ENCODE peak calls at places on chromosomes 6 and 20, in four cellular contexts. N is fibroblast of villous mesenchyme, G is astrocyte of the spinal cord, R is stomach. T is an unnamed sample.

GRCh38 chr20:60092729-60093128 is 134.5 kb downstream of the CDH26 start:
- DNase-seq in N (no peak), G (no peak), R (no peak), T (no peak)

GRCh38 chr20:10093087-10093591 is 58.4 kb downstream of the ANKEF1 start:
- DNase-seq in R (no peak), N (peak), G (peak), T (no peak)

GRCh38 chr6:73521351-73522254 is 771 bp upstream of the EEF1A1 start:
- DNase-seq in N (peak), R (no peak), G (peak), T (peak)

GRCh38 chr6:46983007-46983411 is 59.1 kb downstream of the ADGRF1 start:
- DNase-seq in N (peak), R (no peak), G (peak), T (no peak)

GRCh38 chr6:152634773-152635172 is 2.4 kb downstream of the SYNE1 start:
- DNase-seq in N (no peak), G (no peak), R (no peak), T (peak)

GRCh38 chr20:4154958-4155411 is 139.6 kb upstream of the RNF24 start:
- DNase-seq in R (peak), G (no peak), N (no peak), T (no peak)

GRCh38 chr20:44642203-44643153 is 9.0 kb downstream of the ADA start:
- DNase-seq in R (peak), N (peak), G (peak), T (peak)

GRCh38 chr6:110949679-110950285 is 8.7 kb upstream of the GTF3C6 start:
- DNase-seq in R (no peak), G (peak), N (peak), T (no peak)

GRCh38 chr20:47370214-47370613 is 13.7 kb upstream of the ZMYND8 start:
- DNase-seq in G (no peak), R (no peak), N (no peak), T (no peak)

GRCh38 chr6:160430741-160431140 is 82.6 kb downstream of the SLC22A3 start:
- DNase-seq in R (no peak), N (peak), G (no peak), T (no peak)

GRCh38 chr6:148183776-148184175 is 158.9 kb upstream of the SASH1 start:
- DNase-seq in N (no peak), G (no peak), R (no peak), T (no peak)

DNA sequence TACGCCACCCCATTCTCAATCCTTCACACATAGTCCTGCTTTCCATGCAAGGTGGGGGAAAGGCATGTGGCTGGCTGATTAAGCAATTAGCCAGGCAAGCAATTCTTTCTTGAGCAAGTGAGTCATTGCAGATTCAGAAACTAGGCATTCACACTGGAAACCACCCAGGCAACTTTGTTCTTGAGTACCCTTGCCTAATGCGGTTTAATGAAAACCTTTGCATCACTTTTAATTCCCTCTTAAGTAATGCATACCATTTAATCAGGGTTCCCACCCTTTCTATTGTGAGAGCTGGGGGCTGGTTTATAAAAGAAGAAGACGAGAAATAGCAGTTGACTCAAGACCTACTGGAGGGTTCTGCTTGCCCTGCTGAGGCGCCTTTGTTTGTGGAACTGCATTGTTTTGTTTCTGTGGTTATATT is 49.0 kb upstream of the TSHZ2 start:
- DNase-seq in R (no peak), N (peak), G (peak), T (no peak)
- TF ChIP-seq CTCF in R (no peak), N (no peak), G (no peak), T (no peak)

DNA sequence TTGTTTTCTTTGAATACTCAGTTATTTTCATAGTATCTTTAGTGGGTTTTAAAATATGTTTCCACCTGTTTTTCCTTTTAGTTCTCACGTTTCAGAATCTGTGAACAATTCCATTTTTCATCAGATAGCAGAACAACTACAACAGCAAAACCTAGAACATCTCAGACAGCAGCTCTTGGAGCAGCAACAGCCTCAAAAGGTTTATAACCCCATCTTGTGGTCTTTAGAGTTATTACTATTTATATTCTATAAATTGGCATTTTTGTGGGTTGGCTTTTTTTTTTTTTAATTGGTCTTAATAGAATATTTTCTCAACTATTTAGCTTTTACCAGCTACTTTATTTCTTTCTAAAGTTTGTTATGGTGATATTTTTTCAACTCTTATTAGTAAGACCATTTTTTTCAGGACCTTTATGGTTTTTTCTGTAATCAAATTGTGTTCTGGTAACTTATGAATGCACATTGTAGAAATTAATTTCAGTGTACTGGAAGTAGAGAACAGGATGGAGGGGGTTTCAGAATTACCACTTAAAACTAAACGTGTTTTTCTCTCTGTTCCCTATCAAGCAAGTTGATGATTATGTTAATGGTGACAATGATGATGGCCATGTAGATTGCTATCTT is 72.2 kb downstream of the SCAF8 start:
- DNase-seq in N (peak), G (peak), R (no peak), T (no peak)
- TF ChIP-seq CTCF in N (peak), G (peak), R (peak), T (peak)

GRCh38 chr6:24004659-24005058 is 121.4 kb upstream of the NRSN1 start:
- DNase-seq in N (no peak), G (no peak), R (no peak), T (no peak)
- TF ChIP-seq CTCF in N (no peak), G (no peak), R (no peak), T (no peak)

DNA sequence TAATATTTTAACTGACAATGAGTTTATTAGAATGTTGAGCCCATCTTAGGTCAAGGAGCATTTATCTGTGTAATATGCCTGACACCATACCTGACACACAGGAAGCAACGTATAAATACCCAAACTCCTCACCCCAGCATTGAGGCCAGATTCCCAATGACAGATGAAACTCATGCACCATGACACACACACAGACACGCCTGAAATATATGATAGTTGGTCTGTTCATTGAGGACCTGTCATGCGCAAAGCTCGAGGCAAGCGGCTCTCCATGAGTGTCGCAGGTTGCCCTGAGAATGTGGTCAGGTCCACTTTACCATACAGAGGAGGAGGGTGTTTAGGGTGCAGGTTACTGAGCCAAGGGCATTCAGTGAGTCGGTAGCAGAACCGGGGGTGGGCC is 64.1 kb downstream of the GFOD1 start:
- DNase-seq in R (no peak), N (no peak), G (no peak), T (no peak)
- TF ChIP-seq CTCF in R (no peak), N (no peak), G (no peak), T (no peak)

GRCh38 chr6:126631343-126631742 is 291.4 kb downstream of the CENPW start:
- DNase-seq in R (no peak), G (no peak), N (peak), T (no peak)

GRCh38 chr6:126625019-126625418 is 285.1 kb downstream of the CENPW start:
- DNase-seq in R (no peak), G (peak), N (peak), T (no peak)

GRCh38 chr6:126633362-126633761 is 293.4 kb downstream of the CENPW start:
- DNase-seq in R (no peak), G (no peak), N (no peak), T (no peak)

GRCh38 chr6:126632271-126632670 is 292.4 kb downstream of the CENPW start:
- DNase-seq in R (no peak), N (no peak), G (no peak), T (no peak)

DNA sequence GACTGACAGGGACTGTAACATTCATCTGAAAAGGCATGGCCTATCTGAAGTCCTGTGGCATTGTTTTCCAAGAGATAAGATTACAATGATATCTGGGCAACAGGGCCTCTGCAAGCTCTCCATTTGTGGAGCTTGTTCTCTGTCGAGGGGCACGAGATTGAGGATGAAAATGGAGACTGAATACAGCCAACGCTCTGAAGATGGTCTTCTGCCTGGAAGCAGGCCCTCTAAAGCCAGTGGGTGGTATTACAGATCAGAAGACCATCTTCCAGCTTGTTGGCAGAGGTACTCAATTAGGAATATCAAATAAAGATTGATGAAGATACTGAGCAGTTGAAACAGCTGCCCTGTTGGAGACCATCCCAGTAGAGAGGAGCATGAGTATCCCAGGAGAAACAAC is 288.2 kb downstream of the CENPW start:
- DNase-seq in G (no peak), N (no peak), R (no peak), T (no peak)
- TF ChIP-seq CTCF in G (no peak), N (peak), R (no peak), T (no peak)

DNA sequence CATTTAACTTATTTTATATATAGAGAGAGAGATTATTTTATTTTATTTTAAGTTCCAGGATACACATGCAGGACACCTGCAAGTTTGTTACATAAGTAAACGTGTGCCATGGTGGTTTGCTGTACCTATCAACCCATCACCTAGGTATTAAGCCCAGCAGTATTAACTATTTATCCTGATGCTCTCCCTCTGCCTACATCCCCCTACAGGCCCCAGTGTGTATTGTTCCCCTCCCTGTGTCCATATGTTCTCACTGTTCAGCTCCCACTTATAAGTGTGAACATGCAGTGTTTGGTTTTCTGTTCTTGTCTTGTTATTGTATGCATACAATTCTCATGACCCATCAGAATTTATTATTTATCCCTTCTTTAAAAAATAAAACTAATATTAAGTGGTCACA is 34.6 kb downstream of the FKBP1C start:
- DNase-seq in N (no peak), G (no peak), R (no peak), T (no peak)
- TF ChIP-seq CTCF in N (no peak), G (no peak), R (no peak), T (no peak)

DNA sequence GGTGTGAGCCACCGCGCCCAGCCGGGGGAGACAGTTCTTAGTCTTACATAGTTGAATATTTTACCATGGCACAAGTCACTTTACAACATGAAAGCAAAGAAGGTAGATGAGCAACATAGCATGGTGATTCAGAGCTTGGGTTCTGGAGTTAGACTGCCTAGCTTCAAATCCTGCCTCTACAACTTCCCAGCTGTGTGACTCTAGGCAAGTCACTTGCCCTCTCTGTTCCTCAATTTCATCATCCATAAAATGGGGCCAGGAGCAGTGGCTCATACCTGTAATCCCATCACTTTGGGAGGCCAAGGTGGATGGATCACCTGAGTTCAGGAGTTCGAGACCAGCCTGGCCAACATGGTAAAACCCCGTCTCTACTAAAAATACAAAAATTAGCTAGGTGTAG is 26.3 kb downstream of the HCK start:
- DNase-seq in R (no peak), N (no peak), G (no peak), T (no peak)
- TF ChIP-seq CTCF in R (no peak), N (no peak), G (no peak), T (no peak)

GRCh38 chr6:34414999-34415858 is 10.6 kb downstream of the RPS10 start:
- DNase-seq in R (peak), G (peak), N (peak), T (no peak)
- TF ChIP-seq CTCF in R (peak), G (peak), N (peak), T (peak)

DNA sequence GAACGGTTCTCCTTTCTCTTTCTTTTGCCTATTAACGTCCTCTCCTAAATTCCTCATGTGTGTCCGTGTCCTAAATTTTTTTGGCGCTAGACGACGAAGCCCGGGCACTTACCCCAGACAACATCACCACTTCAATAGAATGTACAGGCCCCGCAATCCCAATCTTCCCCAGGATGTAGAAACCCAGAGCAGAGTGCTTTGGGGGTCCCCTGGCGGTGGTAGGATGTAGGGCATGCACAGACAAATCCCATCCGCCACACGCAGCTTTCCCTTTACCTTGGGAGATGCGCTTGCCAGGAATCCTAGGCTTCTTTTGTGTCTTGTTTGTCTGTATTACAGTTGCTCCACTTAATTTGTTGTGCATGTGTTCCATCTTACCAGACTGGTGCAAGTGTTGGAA is 417.3 kb upstream of the ARID1B start:
- DNase-seq in N (no peak), G (no peak), R (no peak), T (no peak)
- TF ChIP-seq CTCF in N (peak), G (no peak), R (no peak), T (no peak)

GRCh38 chr20:45972500-45973183 is 639 bp upstream of the ZNF335 start:
- DNase-seq in G (no peak), R (no peak), N (no peak), T (no peak)

GRCh38 chr20:45971425-45971674 is 653 bp downstream of the ZNF335 start:
- DNase-seq in G (no peak), R (no peak), N (no peak), T (no peak)

GRCh38 chr20:45970646-45971424 is 1.2 kb downstream of the ZNF335 start:
- DNase-seq in N (peak), G (peak), R (peak), T (no peak)

GRCh38 chr20:45969712-45970634 is 2.0 kb downstream of the ZNF335 start:
- DNase-seq in N (peak), G (peak), R (no peak), T (no peak)

GRCh38 chr20:45971675-45972499 is at the start of gene ZNF335:
- DNase-seq in R (peak), N (peak), G (peak), T (peak)
- TF ChIP-seq CTCF in R (peak), N (peak), G (no peak), T (no peak)